ENCODE peak calls at places on chromosomes 11 and 22, in four cellular contexts. L is NCI-H2081, R is Panc1, A is Caco-2. Z is an unnamed sample.

GRCh38 chr11:22875869-22876473 is 15.7 kb upstream of the CCDC179 start:
- DNase-seq in L (peak; percentile 90), R (peak; percentile 69), A (peak; percentile 75), Z (peak; percentile 80)

GRCh38 chr11:65454311-65454695 is 31.7 kb downstream of the NEAT1 start:
- DNase-seq in L (no peak), R (no peak), A (no peak), Z (no peak)

GRCh38 chr11:115503083-115503885 is 931 bp downstream of the CADM1 start:
- DNase-seq in L (peak; percentile 83), R (no peak), A (peak; percentile 84), Z (no peak)

GRCh38 chr11:13329670-13330401 is 52.2 kb downstream of the BMAL1 start:
- DNase-seq in L (peak; percentile 93), R (no peak), A (no peak), Z (no peak)

GRCh38 chr11:61587951-61588695 is 7.2 kb upstream of the SYT7 start:
- DNase-seq in L (peak; percentile 62), R (no peak), A (peak; percentile 89), Z (peak; percentile 46)

GRCh38 chr11:34633990-34634725 is 13.3 kb downstream of the EHF start:
- DNase-seq in L (peak; percentile 80), R (no peak), A (no peak), Z (no peak)

GRCh38 chr11:94507485-94507884 is 4.8 kb upstream of the C11orf97 start:
- DNase-seq in L (no peak), R (no peak), A (no peak), Z (no peak)

GRCh38 chr11:101510608-101511007 is 73.2 kb downstream of the TRPC6 start:
- DNase-seq in L (no peak), R (no peak), A (no peak), Z (no peak)

GRCh38 chr11:95324826-95325225 is 93.8 kb upstream of the SESN3 start:
- DNase-seq in L (no peak), R (no peak), A (no peak), Z (no peak)

GRCh38 chr11:36361901-36362391 is 65.9 kb downstream of the PRR5L start:
- DNase-seq in L (no peak), R (no peak), A (no peak), Z (no peak)

GRCh38 chr11:108522318-108522717 is 24.1 kb upstream of the POGLUT3 start:
- DNase-seq in L (no peak), R (no peak), A (no peak), Z (no peak)

GRCh38 chr11:72591785-72592490 is 82.3 kb downstream of the PDE2A start:
- DNase-seq in L (peak; percentile 60), R (no peak), A (no peak), Z (no peak)

GRCh38 chr22:35921777-35922176 is 106.8 kb downstream of the RBFOX2 start:
- DNase-seq in L (peak; percentile 55), R (peak; percentile 77), A (peak; percentile 77), Z (peak; percentile 76)

GRCh38 chr11:84249344-84250135 is 963.4 kb upstream of the CCDC90B start:
- DNase-seq in L (no peak), R (no peak), A (no peak), Z (no peak)

GRCh38 chr22:24525416-24526037 is 29.4 kb downstream of the GUCD1 start:
- DNase-seq in L (peak; percentile 32), R (peak; percentile 58), A (peak; percentile 88), Z (peak; percentile 54)

GRCh38 chr22:26942301-26942927 is 285.0 kb downstream of the MIAT start:
- DNase-seq in L (no peak), R (no peak), A (no peak), Z (no peak)

GRCh38 chr11:71499546-71499945 is 27.5 kb upstream of the KRTAP5-7 start:
- DNase-seq in L (no peak), R (no peak), A (no peak), Z (no peak)

GRCh38 chr22:39627865-39628562 is 57.5 kb downstream of the CACNA1I start:
- DNase-seq in L (no peak), R (no peak), A (no peak), Z (no peak)

GRCh38 chr22:43883012-43883661 is 8.7 kb downstream of the PNPLA5 start:
- DNase-seq in L (peak; percentile 51), R (peak; percentile 41), A (peak; percentile 64), Z (peak; percentile 81)

GRCh38 chr22:24443668-24444067 is 16.3 kb downstream of the ADORA2A start:
- DNase-seq in L (no peak), R (no peak), A (no peak), Z (no peak)

GRCh38 chr22:37161442-37161841 is 11.7 kb upstream of the IL2RB start:
- DNase-seq in L (no peak), R (no peak), A (peak; percentile 20), Z (peak; percentile 23)

GRCh38 chr22:46547179-46547882 is 9.9 kb upstream of the CELSR1 start:
- DNase-seq in L (no peak), R (no peak), A (no peak), Z (no peak)

GRCh38 chr11:3126901-3127691 is 38.0 kb downstream of the OSBPL5 start:
- DNase-seq in L (no peak), R (no peak), A (no peak), Z (no peak)

GRCh38 chr11:59207988-59208432 is 4.7 kb downstream of the MPEG1 start:
- DNase-seq in L (peak; percentile 24), R (peak; percentile 33), A (peak; percentile 40), Z (no peak)

GRCh38 chr11:36101466-36101865 is 157.6 kb downstream of the LDLRAD3 start:
- DNase-seq in L (no peak), R (no peak), A (no peak), Z (no peak)

GRCh38 chr22:38214248-38215056 is 12.7 kb downstream of the MAFF start:
- DNase-seq in L (peak; percentile 51), R (no peak), A (peak; percentile 29), Z (no peak)

GRCh38 chr11:65500262-65501004 is 1.6 kb downstream of the MALAT1 start:
- DNase-seq in L (peak; percentile 46), R (no peak), A (peak; percentile 46), Z (no peak)

GRCh38 chr11:7673724-7674434 is 579 bp upstream of the CYB5R2 start:
- DNase-seq in L (no peak), R (no peak), A (no peak), Z (peak; percentile 29)

GRCh38 chr11:122706261-122706660 is 50.7 kb downstream of the UBASH3B start:
- DNase-seq in L (no peak), R (no peak), A (peak; percentile 73), Z (no peak)

GRCh38 chr11:18749681-18750319 is 23.8 kb upstream of the IGSF22 start:
- DNase-seq in L (no peak), R (no peak), A (no peak), Z (no peak)

GRCh38 chr11:113796663-113797259 is 17.2 kb downstream of the CLDN25 start:
- DNase-seq in L (peak; percentile 55), R (no peak), A (peak; percentile 70), Z (peak; percentile 12)

GRCh38 chr11:84899134-84899533 is 728.0 kb downstream of the DLG2 start:
- DNase-seq in L (no peak), R (no peak), A (no peak), Z (no peak)

GRCh38 chr22:23169032-23169384 is 11.3 kb upstream of the BCR start:
- DNase-seq in L (no peak), R (no peak), A (no peak), Z (no peak)

GRCh38 chr11:75480185-75480889 is 45.4 kb downstream of the GDPD5 start:
- DNase-seq in L (no peak), R (no peak), A (no peak), Z (no peak)

GRCh38 chr22:32998373-32998772 is 59.8 kb downstream of the SYN3 start:
- DNase-seq in L (no peak), R (no peak), A (no peak), Z (no peak)

GRCh38 chr11:6548641-6549040 is 51.6 kb downstream of the DNHD1 start:
- DNase-seq in L (no peak), R (no peak), A (no peak), Z (no peak)

GRCh38 chr11:121767433-121767832 is 314.7 kb upstream of the SORL1-AS1 start:
- DNase-seq in L (no peak), R (no peak), A (no peak), Z (no peak)

GRCh38 chr11:35064114-35064800 is 74.7 kb upstream of the CD44 start:
- DNase-seq in L (no peak), R (no peak), A (no peak), Z (no peak)

GRCh38 chr11:79265756-79266322 is 175.0 kb downstream of the TENM4 start:
- DNase-seq in L (no peak), R (no peak), A (no peak), Z (no peak)

Z was measured in HCT116.